ENCODE peak calls at places on chromosomes 4 and X, in six cellular contexts. R, P, U, Y, O and I are unnamed samples.

GRCh38 chr4:173191623-173192041 is 23.0 kb downstream of the GALNT7 start:
- DNase-seq in U (no peak), P (no peak), R (no peak), Y (peak; percentile 71), O (no peak), I (no peak)

GRCh38 chr4:174628206-174628605 is 105.9 kb upstream of the HPGD start:
- DNase-seq in R (no peak), P (no peak), U (no peak), Y (no peak), O (no peak), I (no peak)

GRCh38 chrX:152735101-152735500 is 1.5 kb downstream of the MAGEA12 start:
- DNase-seq in R (no peak), U (no peak), P (no peak), O (no peak), Y (no peak), I (no peak)

GRCh38 chr4:128450326-128451120 is 162.9 kb upstream of the PGRMC2 start:
- DNase-seq in O (no peak), Y (peak; percentile 38), P (no peak), R (no peak), U (no peak), I (no peak)

GRCh38 chrX:121256653-121257052 is 209.2 kb downstream of the GLUD2 start:
- DNase-seq in R (no peak), O (no peak), U (no peak), P (no peak), Y (peak; percentile 23), I (no peak)

GRCh38 chrX:110444996-110445395 is 86.3 kb downstream of the RTL9 start:
- DNase-seq in Y (no peak), O (no peak), P (no peak), R (no peak), U (no peak), I (no peak)

GRCh38 chr4:76420901-76421581 is at the start of gene CCDC158:
- DNase-seq in R (no peak), P (no peak), O (no peak), U (peak; percentile 35), Y (peak; percentile 36), I (no peak)

GRCh38 chr4:26736621-26737020 is 124.0 kb upstream of the STIM2 start:
- DNase-seq in P (no peak), O (no peak), U (no peak), R (no peak), Y (peak; percentile 58), I (no peak)

GRCh38 chr4:184310171-184310567 is 92.5 kb upstream of the ENPP6 start:
- DNase-seq in P (no peak), O (no peak), Y (no peak), R (peak; percentile 20), U (no peak), I (no peak)

GRCh38 chr4:48698029-48698901 is 81.8 kb downstream of the FRYL start:
- DNase-seq in O (peak; percentile 70), U (peak; percentile 65), R (no peak), P (no peak), Y (peak; percentile 89), I (no peak)

GRCh38 chr4:1616574-1616964 is 67.5 kb downstream of the FAM53A start:
- DNase-seq in P (no peak), Y (no peak), U (no peak), R (no peak), O (no peak), I (no peak)